ENCODE peak calls at places on chromosomes 4 and X, in ten cellular contexts. F is OCI-LY7, E is ovary, W is heart right ventricle, R is tibial artery, T is GM23338, P is neuronal stem cell, H is right lobe of liver, Z is upper lobe of right lung, I is HCT116. N is an unnamed sample.
A peak's percentile ranks its signal among the peaks of the same experiment; 100 is the strongest.

GRCh38 chrX:48761674-48762471 is at the start of gene GLOD5:
- DNase-seq in F (peak; percentile 5), E (peak; percentile 19), W (no peak), R (no peak), T (peak; percentile 82), P (no peak), H (peak; percentile 45), Z (peak; percentile 81), I (peak; percentile 35), N (peak; percentile 54)

GRCh38 chr4:94827481-94828110 is 69.8 kb downstream of the BMPR1B start:
- DNase-seq in F (no peak), E (no peak), W (no peak), R (no peak), T (no peak), P (no peak), H (no peak), Z (no peak), I (peak; percentile 62), N (no peak)

GRCh38 chr4:40196724-40197281 is at the start of gene RHOH:
- DNase-seq in F (peak; percentile 93), E (no peak), W (no peak), R (no peak), T (peak; percentile 52), P (no peak), H (no peak), Z (no peak), I (no peak), N (peak; percentile 71)

GRCh38 chr4:55018521-55018920 is 106.9 kb downstream of the KDR start:
- DNase-seq in F (no peak), E (no peak), W (no peak), R (no peak), T (no peak), P (no peak), H (no peak), Z (no peak), I (no peak), N (no peak)

GRCh38 chrX:39175418-39176057 is 374.3 kb downstream of the MID1IP1 start:
- DNase-seq in F (no peak), E (no peak), W (no peak), R (no peak), T (no peak), P (no peak), H (no peak), Z (no peak), I (no peak), N (no peak)

GRCh38 chr4:73998040-73999011 is at the start of gene CXCL5:
- DNase-seq in F (no peak), E (no peak), W (peak; percentile 18), R (no peak), T (peak; percentile 86), P (peak; percentile 26), H (peak; percentile 55), Z (peak; percentile 78), I (no peak), N (peak; percentile 78)

GRCh38 chrX:446243-446642 is 59.5 kb upstream of the PPP2R3B start:
- DNase-seq in F (no peak), E (no peak), W (no peak), R (no peak), T (peak; percentile 89), P (peak; percentile 54), H (no peak), Z (peak; percentile 12), I (no peak), N (peak; percentile 85)

GRCh38 chr4:25792200-25792791 is 70.5 kb downstream of the SEL1L3 start:
- DNase-seq in F (peak; percentile 40), E (no peak), W (no peak), R (no peak), T (peak; percentile 71), P (no peak), H (peak; percentile 65), Z (no peak), I (peak; percentile 51), N (peak; percentile 46)

GRCh38 chrX:136198678-136199243 is 51.4 kb downstream of the FHL1 start:
- DNase-seq in F (no peak), E (no peak), W (no peak), R (no peak), T (no peak), P (no peak), H (no peak), Z (no peak), I (no peak), N (no peak)

GRCh38 chr4:2788101-2788500 is 4.8 kb upstream of the SH3BP2 start:
- DNase-seq in F (no peak), E (no peak), W (no peak), R (peak; percentile 60), T (no peak), P (no peak), H (no peak), Z (no peak), I (no peak), N (no peak)

GRCh38 chrX:72620550-72621145 is 48.0 kb upstream of the HDAC8 start:
- DNase-seq in F (no peak), E (peak; percentile 85), W (peak; percentile 36), R (peak; percentile 83), T (peak; percentile 1), P (no peak), H (peak; percentile 21), Z (no peak), I (peak; percentile 74), N (no peak)

GRCh38 chrX:48560056-48560455 is 14.2 kb upstream of the RBM3 start:
- DNase-seq in F (no peak), E (no peak), W (no peak), R (no peak), T (no peak), P (no peak), H (no peak), Z (no peak), I (no peak), N (no peak)

GRCh38 chr4:23374280-23374679 is 515.6 kb downstream of the PPARGC1A start:
- DNase-seq in F (no peak), E (no peak), W (no peak), R (no peak), T (no peak), P (no peak), H (no peak), Z (no peak), I (no peak), N (no peak)

GRCh38 chr4:80090101-80090500 is 17.1 kb upstream of the ANTXR2 start:
- DNase-seq in F (no peak), E (no peak), W (no peak), R (no peak), T (no peak), P (no peak), H (no peak), Z (no peak), I (no peak), N (no peak)
- H3K27ac ChIP-seq in F (no peak overlapping the region), E (no peak overlapping the region), W (no peak overlapping the region), R (no peak overlapping the region), T (no peak overlapping the region), P (no peak overlapping the region), H (no peak overlapping the region), Z (no peak overlapping the region), I (no peak overlapping the region), N (no peak overlapping the region)

GRCh38 chr4:139142097-139142496 is 34.9 kb downstream of the ELF2 start:
- DNase-seq in F (peak; percentile 84), E (no peak), W (no peak), R (no peak), T (no peak), P (no peak), H (no peak), Z (no peak), I (no peak), N (no peak)
- H3K4me1 ChIP-seq in F (peaks cover 43% of the 10 kb centered on the region), E (peaks cover 4% of the 10 kb centered on the region), W (peaks cover 65% of the 10 kb centered on the region), R (no peaks in the 10 kb centered on the region), T (peaks cover 51% of the 10 kb centered on the region), P (peaks cover 1% of the 10 kb centered on the region), H (no peaks in the 10 kb centered on the region), Z (peaks cover 11% of the 10 kb centered on the region), I (no peaks in the 10 kb centered on the region), N (peaks cover 4% of the 10 kb centered on the region)

GRCh38 chrX:134172588-134173259 is 64.3 kb upstream of the CCDC160 start:
- DNase-seq in F (no peak), E (peak; percentile 22), W (no peak), R (peak; percentile 54), T (no peak), P (no peak), H (peak; percentile 32), Z (peak; percentile 61), I (no peak), N (peak; percentile 28)
- H3K27ac ChIP-seq in F (no peak overlapping the region), E (no peak overlapping the region), W (no peak overlapping the region), R (no peak overlapping the region), T (peak overlapping the region; percentile 43), P (peak overlapping the region; percentile 96), H (no peak overlapping the region), Z (no peak overlapping the region), I (no peak overlapping the region), N (peak overlapping the region; percentile 92)

DNA sequence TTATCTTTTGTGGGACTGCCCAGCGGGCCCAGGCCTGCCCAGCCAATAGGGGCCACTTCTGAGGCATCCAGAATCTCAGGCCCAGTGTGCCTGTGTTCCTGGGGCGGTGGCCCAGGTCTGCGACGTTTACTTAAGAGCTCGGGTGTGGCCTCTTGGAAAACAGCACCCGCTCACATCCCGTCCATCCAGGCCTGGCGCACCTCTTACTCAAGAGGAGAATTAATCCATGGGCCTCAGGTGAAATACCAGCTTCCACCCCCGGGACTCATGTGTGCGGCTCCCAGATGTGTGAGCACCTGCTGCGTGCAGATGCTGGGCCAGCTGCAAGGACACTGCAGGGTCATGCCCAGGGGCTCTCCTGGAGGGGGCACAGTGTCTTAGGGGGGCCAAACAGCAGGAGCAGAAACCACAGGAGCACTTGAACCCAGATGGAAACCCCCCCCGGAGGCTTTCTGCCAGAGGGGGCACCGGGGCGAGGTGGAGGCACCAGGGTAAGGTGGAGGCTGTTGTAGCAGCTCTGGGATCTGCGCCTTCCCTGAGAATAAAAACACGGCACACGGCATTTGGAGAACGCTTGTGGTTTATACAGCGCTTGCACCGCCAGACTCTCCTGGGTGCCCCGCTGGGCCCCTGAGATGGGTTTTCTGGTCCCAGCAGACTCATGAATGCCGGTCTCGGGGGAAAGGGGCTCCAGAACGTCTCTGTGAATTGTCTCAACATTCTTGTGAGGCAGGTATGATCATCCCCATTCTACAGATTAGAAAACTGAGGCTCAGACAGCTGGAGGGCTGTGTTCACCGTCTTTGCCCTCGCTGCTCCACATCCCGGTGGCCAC is 2.8 kb downstream of the PSAPL1 start:
- DNase-seq in F (no peak), E (no peak), W (no peak), R (peak; percentile 53), T (no peak), P (no peak), H (peak; percentile 13), Z (peak; percentile 70), I (no peak), N (no peak)
- H3K4me1 ChIP-seq in F (no peaks in the 10 kb centered on the region), E (peaks cover 10% of the 10 kb centered on the region), W (no peaks in the 10 kb centered on the region), R (no peaks in the 10 kb centered on the region), T (peaks cover 24% of the 10 kb centered on the region), P (peaks cover 30% of the 10 kb centered on the region), H (no peaks in the 10 kb centered on the region), Z (no peaks in the 10 kb centered on the region), I (peaks cover 45% of the 10 kb centered on the region), N (peaks cover 34% of the 10 kb centered on the region)

DNA sequence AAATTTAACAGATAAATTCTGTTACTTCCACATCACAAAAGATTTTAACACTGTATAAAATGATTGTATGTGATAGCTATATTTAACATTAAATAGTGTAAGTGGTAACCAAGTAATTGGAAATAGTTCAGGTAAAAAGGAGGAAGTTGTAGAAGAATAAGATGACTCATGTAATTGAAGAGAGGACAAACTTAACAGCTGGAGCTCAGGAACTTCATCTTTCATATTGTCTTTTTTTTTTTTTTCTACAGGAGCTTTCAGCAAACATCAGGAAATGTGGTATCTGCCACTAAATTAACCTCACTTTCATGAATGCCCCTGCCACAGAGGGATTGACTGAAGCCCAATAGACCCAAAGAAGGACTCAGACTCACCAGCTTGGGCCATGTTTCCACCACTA is 188.4 kb upstream of the VEGFC start:
- DNase-seq in F (no peak), E (no peak), W (no peak), R (no peak), T (no peak), P (no peak), H (no peak), Z (no peak), I (no peak), N (no peak)
- H3K27ac ChIP-seq in F (no peak overlapping the region), E (no peak overlapping the region), W (no peak overlapping the region), R (no peak overlapping the region), T (no peak overlapping the region), P (no peak overlapping the region), H (no peak overlapping the region), Z (no peak overlapping the region), I (no peak overlapping the region), N (no peak overlapping the region)